ENCODE peak calls at places on chromosomes 5 and 9, in ten cellular contexts. W is cardiac muscle cell, H is neural progenitor cell, T is epithelial cell of esophagus, C is WTC11, J is suprapubic skin, A is AG04450, K is IMR-90, Q is left lung, I is upper lobe of right lung. S is an unnamed sample.

GRCh38 chr5:129096382-129096991 is 1.9 kb downstream of the ISOC1 start:
- DNase-seq in W (peak), H (no peak), T (peak), C (no peak), J (no peak), A (no peak), K (no peak), Q (no peak), I (no peak), S (no peak)

GRCh38 chr9:121852646-121853616 is 201.5 kb downstream of the DAB2IP start:
- DNase-seq in W (no peak), H (no peak), T (no peak), C (no peak), J (no peak), A (no peak), K (peak), Q (no peak), I (no peak), S (no peak)

GRCh38 chr5:116810937-116811336 is 236.3 kb upstream of the SEMA6A start:
- DNase-seq in W (no peak), H (peak), T (no peak), C (no peak), J (no peak), A (no peak), K (no peak), Q (no peak), I (no peak), S (no peak)

GRCh38 chr9:6680797-6681146 is 35.2 kb upstream of the GLDC start:
- DNase-seq in W (peak), H (peak), T (no peak), C (peak), J (peak), A (no peak), K (peak), Q (peak), I (peak), S (peak)

GRCh38 chr9:136857606-136858412 is 5.7 kb downstream of the MAMDC4 start:
- DNase-seq in W (no peak), H (no peak), T (no peak), C (peak), J (no peak), A (no peak), K (no peak), Q (peak), I (no peak), S (no peak)

GRCh38 chr9:115604831-115605483 is 487.0 kb upstream of the TNC start:
- DNase-seq in W (no peak), H (no peak), T (peak), C (no peak), J (no peak), A (no peak), K (peak), Q (no peak), I (no peak), S (no peak)

GRCh38 chr5:160118349-160119141 is 705 bp downstream of the PWWP2A start:
- DNase-seq in W (peak), H (no peak), T (peak), C (peak), J (peak), A (no peak), K (no peak), Q (peak), I (peak), S (peak)

GRCh38 chr9:127055745-127056402 is 66.6 kb downstream of the ANGPTL2 start:
- DNase-seq in W (no peak), H (no peak), T (no peak), C (no peak), J (no peak), A (no peak), K (no peak), Q (no peak), I (no peak), S (no peak)

GRCh38 chr9:121736147-121736721 is 84.8 kb downstream of the DAB2IP start:
- DNase-seq in W (peak), H (peak), T (no peak), C (peak), J (peak), A (no peak), K (peak), Q (peak), I (peak), S (peak)

GRCh38 chr5:100406640-100407039 is 128.5 kb upstream of the FAM174A start:
- DNase-seq in W (no peak), H (no peak), T (no peak), C (no peak), J (no peak), A (no peak), K (peak), Q (no peak), I (no peak), S (no peak)

GRCh38 chr5:123436201-123436600 is 13.0 kb upstream of the CEP120 start:
- DNase-seq in W (no peak), H (no peak), T (no peak), C (no peak), J (no peak), A (no peak), K (no peak), Q (no peak), I (no peak), S (no peak)

GRCh38 chr5:95823738-95824609 is 1.4 kb upstream of the GLRX start:
- DNase-seq in W (no peak), H (no peak), T (peak), C (no peak), J (peak), A (peak), K (peak), Q (peak), I (peak), S (peak)

GRCh38 chr9:137447722-137448568 is 6.8 kb upstream of the ENTPD8 start:
- DNase-seq in W (no peak), H (no peak), T (no peak), C (no peak), J (no peak), A (no peak), K (no peak), Q (peak), I (no peak), S (no peak)

GRCh38 chr9:131487621-131488031 is 15.1 kb upstream of the POMT1 start:
- DNase-seq in W (no peak), H (no peak), T (no peak), C (no peak), J (no peak), A (no peak), K (no peak), Q (peak), I (no peak), S (no peak)

GRCh38 chr5:92687793-92688467 is 893.1 kb downstream of the NR2F1-AS1 start:
- DNase-seq in W (peak), H (peak), T (peak), C (no peak), J (no peak), A (peak), K (peak), Q (no peak), I (no peak), S (no peak)

GRCh38 chr9:134010774-134011173 is 14.5 kb upstream of the BRD3OS start:
- DNase-seq in W (no peak), H (no peak), T (no peak), C (no peak), J (no peak), A (no peak), K (no peak), Q (no peak), I (no peak), S (no peak)

GRCh38 chr5:146203872-146204192 is 427 bp downstream of the RBM27 start:
- DNase-seq in W (no peak), H (no peak), T (no peak), C (no peak), J (no peak), A (no peak), K (no peak), Q (no peak), I (no peak), S (no peak)

GRCh38 chr5:111792659-111793058 is 35.7 kb upstream of the NREP start:
- DNase-seq in W (no peak), H (no peak), T (no peak), C (no peak), J (no peak), A (no peak), K (peak), Q (no peak), I (no peak), S (no peak)

GRCh38 chr5:159096555-159097460 is 2.9 kb downstream of the EBF1 start:
- DNase-seq in W (no peak), H (peak), T (no peak), C (peak), J (no peak), A (no peak), K (no peak), Q (no peak), I (no peak), S (peak)

GRCh38 chr5:87899109-87900100 is 369.2 kb downstream of the TMEM161B start:
- DNase-seq in W (no peak), H (peak), T (peak), C (no peak), J (no peak), A (no peak), K (no peak), Q (no peak), I (no peak), S (no peak)

GRCh38 chr9:32468740-32469139 is 57.3 kb downstream of the RIGI start:
- DNase-seq in W (no peak), H (no peak), T (no peak), C (no peak), J (no peak), A (no peak), K (no peak), Q (no peak), I (no peak), S (no peak)

GRCh38 chr5:174159327-174160247 is 114.1 kb downstream of the NSG2 start:
- DNase-seq in W (no peak), H (no peak), T (peak), C (no peak), J (peak), A (no peak), K (no peak), Q (no peak), I (no peak), S (no peak)

GRCh38 chr5:120778491-120779293 is 314.6 kb downstream of the PRR16 start:
- DNase-seq in W (no peak), H (no peak), T (no peak), C (no peak), J (no peak), A (peak), K (peak), Q (no peak), I (no peak), S (no peak)

GRCh38 chr5:159905496-159905895 is 10.8 kb upstream of the ADRA1B start:
- DNase-seq in W (no peak), H (no peak), T (peak), C (no peak), J (no peak), A (peak), K (peak), Q (no peak), I (no peak), S (no peak)

GRCh38 chr5:151315998-151316597 is 12.5 kb upstream of the SLC36A3 start:
- DNase-seq in W (peak), H (peak), T (peak), C (peak), J (peak), A (peak), K (peak), Q (peak), I (peak), S (peak)

GRCh38 chr5:36728697-36729543 is 122.5 kb downstream of the SLC1A3 start:
- DNase-seq in W (peak), H (peak), T (peak), C (no peak), J (no peak), A (peak), K (peak), Q (no peak), I (no peak), S (peak)

GRCh38 chr9:122051401-122052346 is 41.4 kb downstream of the TTLL11 start:
- DNase-seq in W (no peak), H (no peak), T (no peak), C (no peak), J (no peak), A (no peak), K (peak), Q (no peak), I (no peak), S (peak)

GRCh38 chr9:113544001-113544340 is 80.4 kb downstream of the RGS3 start:
- DNase-seq in W (no peak), H (no peak), T (no peak), C (no peak), J (no peak), A (no peak), K (no peak), Q (no peak), I (no peak), S (no peak)

GRCh38 chr5:81207009-81207408 is 26.1 kb upstream of the CKMT2 start:
- DNase-seq in W (peak), H (peak), T (peak), C (peak), J (no peak), A (no peak), K (peak), Q (no peak), I (no peak), S (no peak)

GRCh38 chr9:111937781-111938426 is 41.3 kb downstream of the UGCG start:
- DNase-seq in W (no peak), H (no peak), T (no peak), C (no peak), J (no peak), A (no peak), K (peak), Q (no peak), I (peak), S (no peak)

GRCh38 chr9:38680827-38681226 is 39.1 kb downstream of the FAM240B start:
- DNase-seq in W (no peak), H (no peak), T (no peak), C (no peak), J (no peak), A (no peak), K (no peak), Q (no peak), I (no peak), S (no peak)

GRCh38 chr5:79301046-79301712 is 65.2 kb downstream of the JMY start:
- DNase-seq in W (no peak), H (no peak), T (no peak), C (no peak), J (no peak), A (peak), K (peak), Q (no peak), I (no peak), S (no peak)
- TF ChIP-seq CTCF in W (no peak), H (no peak), T (no peak), C (no peak), J (no peak), A (no peak), K (no peak), Q (no peak), I (no peak), S (no peak)

GRCh38 chr5:38404667-38405276 is 146.4 kb downstream of the EGFLAM start:
- DNase-seq in W (peak), H (peak), T (peak), C (peak), J (no peak), A (no peak), K (no peak), Q (no peak), I (no peak), S (no peak)
- TF ChIP-seq CTCF in W (peak), H (peak), T (peak), C (no peak), J (peak), A (peak), K (no peak), Q (peak), I (peak), S (no peak)

GRCh38 chr5:135993248-135993893 is 35.4 kb upstream of the TGFBI start:
- DNase-seq in W (no peak), H (no peak), T (peak), C (no peak), J (no peak), A (no peak), K (peak), Q (no peak), I (no peak), S (no peak)

GRCh38 chr5:135986891-135987401 is 32.2 kb upstream of the LECT2 start:
- DNase-seq in W (no peak), H (no peak), T (no peak), C (no peak), J (no peak), A (no peak), K (peak), Q (no peak), I (no peak), S (no peak)

GRCh38 chr5:135991381-135991907 is 36.7 kb upstream of the LECT2 start:
- DNase-seq in W (no peak), H (no peak), T (no peak), C (no peak), J (no peak), A (no peak), K (no peak), Q (no peak), I (no peak), S (no peak)

GRCh38 chr5:135990518-135991240 is 35.9 kb upstream of the LECT2 start:
- DNase-seq in W (no peak), H (no peak), T (no peak), C (no peak), J (no peak), A (no peak), K (no peak), Q (no peak), I (no peak), S (no peak)

DNA sequence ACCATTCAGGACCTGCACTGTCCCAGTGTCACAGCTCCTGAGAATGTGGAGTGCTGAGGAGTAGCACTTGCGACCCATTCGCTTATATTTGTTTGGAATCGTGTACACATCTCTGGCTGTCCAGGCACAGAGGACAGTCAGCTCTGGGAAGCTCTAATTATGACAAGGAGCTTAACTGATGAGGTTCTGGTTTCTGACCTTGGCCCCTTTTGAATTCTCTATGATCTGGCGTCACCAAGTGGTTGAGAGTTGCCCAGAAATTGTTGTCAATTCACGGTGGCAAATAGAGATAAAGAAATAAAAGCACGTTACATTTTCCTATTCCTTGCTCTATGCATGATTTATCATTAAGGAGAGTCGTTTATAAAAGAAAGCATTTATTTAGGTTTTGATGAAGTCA is 34.9 kb upstream of the LECT2 start:
- DNase-seq in W (no peak), H (no peak), T (no peak), C (no peak), J (no peak), A (no peak), K (no peak), Q (no peak), I (no peak), S (no peak)
- TF ChIP-seq CTCF in W (no peak), H (no peak), T (no peak), C (no peak), J (no peak), A (no peak), K (no peak), Q (no peak), I (no peak), S (no peak)

DNA sequence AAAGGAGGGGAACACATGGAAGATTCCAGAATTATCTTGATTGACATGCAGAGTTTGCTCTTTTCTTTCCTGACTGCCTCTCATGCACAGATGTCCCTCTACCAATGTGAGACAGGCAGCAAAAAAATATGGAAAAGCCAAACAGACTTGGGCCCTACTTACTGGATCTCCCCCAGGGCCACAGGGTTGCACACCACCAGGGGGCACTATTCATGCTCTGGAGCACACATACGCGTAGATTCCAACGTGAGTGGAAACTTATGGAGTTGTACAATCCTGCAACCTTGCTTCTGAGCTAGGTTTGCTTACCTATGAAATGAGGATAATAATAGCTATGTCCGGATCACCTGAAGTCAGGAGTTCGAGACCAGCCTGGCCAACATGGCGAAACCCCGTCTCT is 319.5 kb downstream of the ARHGEF28 start:
- DNase-seq in W (no peak), H (peak), T (no peak), C (peak), J (no peak), A (no peak), K (no peak), Q (no peak), I (no peak), S (no peak)
- TF ChIP-seq CTCF in W (no peak), H (peak), T (peak), C (peak), J (no peak), A (peak), K (no peak), Q (no peak), I (peak), S (no peak)

GRCh38 chr5:157651623-157652376 is 438 bp downstream of the SOX30 start:
- DNase-seq in W (no peak), H (peak), T (peak), C (peak), J (no peak), A (no peak), K (no peak), Q (peak), I (peak), S (peak)
- TF ChIP-seq CTCF in W (peak), H (no peak), T (peak), C (no peak), J (peak), A (peak), K (no peak), Q (peak), I (peak), S (peak)

GRCh38 chr9:21994996-21995651 is 533 bp downstream of the CDKN2B-AS1 start:
- DNase-seq in W (peak), H (peak), T (peak), C (peak), J (peak), A (no peak), K (peak), Q (peak), I (peak), S (peak)

GRCh38 chr9:21996858-21997257 is 2.3 kb downstream of the CDKN2B-AS1 start:
- DNase-seq in W (no peak), H (no peak), T (no peak), C (no peak), J (no peak), A (no peak), K (no peak), Q (no peak), I (no peak), S (no peak)

GRCh38 chr9:21994526-21994995 is at the start of gene CDKN2B-AS1:
- DNase-seq in W (peak), H (peak), T (peak), C (peak), J (no peak), A (no peak), K (peak), Q (peak), I (peak), S (peak)

GRCh38 chr9:21996438-21996837 is 1.8 kb downstream of the CDKN2B-AS1 start:
- DNase-seq in W (no peak), H (peak), T (no peak), C (peak), J (no peak), A (no peak), K (no peak), Q (no peak), I (no peak), S (no peak)

GRCh38 chr9:21995652-21996275 is 1.2 kb downstream of the CDKN2B-AS1 start:
- DNase-seq in W (peak), H (peak), T (peak), C (peak), J (no peak), A (no peak), K (peak), Q (peak), I (peak), S (peak)
- TF ChIP-seq CTCF in W (peak), H (peak), T (no peak), C (no peak), J (peak), A (peak), K (peak), Q (no peak), I (peak), S (peak)

S was measured in GM13976.